ENCODE peak calls at places on chromosome 14, in seven cellular contexts. J is GM23248, E is pancreas, N is choroid plexus epithelial cell, F is GM20000, K is glomerular endothelial cell, X is fibroblast of the aortic adventitia. H is an unnamed sample.

GRCh38 chr14:35499180-35499579 is 34.8 kb upstream of the INSM2 start:
- DNase-seq in X (no peak), J (no peak), N (no peak), E (no peak), K (no peak), F (no peak), H (no peak)

GRCh38 chr14:94129111-94129757 is at the start of gene IFI27L2:
- DNase-seq in K (no peak), E (peak), J (peak), X (peak), F (peak), N (peak), H (peak)

GRCh38 chr14:21525995-21526671 is at the start of gene SALL2:
- DNase-seq in J (peak), K (no peak), F (peak), X (peak), E (peak), N (peak), H (peak)

GRCh38 chr14:89276424-89276975 is 140.5 kb downstream of the FOXN3 start:
- DNase-seq in F (peak), J (no peak), K (no peak), X (no peak), E (peak), N (peak), H (peak)

GRCh38 chr14:63928744-63929174 is 76.0 kb downstream of the SYNE2 start:
- DNase-seq in X (peak), K (no peak), N (no peak), J (no peak), F (no peak), E (no peak), H (peak)

GRCh38 chr14:104974665-104975390 is 3.3 kb downstream of the AHNAK2 start:
- DNase-seq in N (no peak), F (no peak), K (no peak), E (no peak), X (no peak), J (no peak), H (no peak)

GRCh38 chr14:100955201-100955600 is 51.7 kb upstream of the RTL1 start:
- DNase-seq in F (no peak), N (peak), X (peak), K (no peak), J (peak), E (no peak), H (peak)

GRCh38 chr14:74913986-74914573 is 9.0 kb downstream of the RPS6KL1 start:
- DNase-seq in F (peak), N (peak), J (peak), X (peak), K (peak), E (no peak), H (peak)